ENCODE peak calls at places on chromosomes 2 and 18, in four cellular contexts. Z is sigmoid colon, E is Panc1, D is GM23338. J is an unnamed sample.

GRCh38 chr2:120774557-120775160 is 39.0 kb downstream of the GLI2 start:
- DNase-seq in Z (no peak), E (no peak), D (no peak), J (no peak)

GRCh38 chr2:3605013-3605961 is 10.4 kb downstream of the COLEC11 start:
- DNase-seq in Z (peak), E (no peak), D (peak), J (no peak)

GRCh38 chr2:17133052-17133671 is 385.1 kb downstream of the RAD51AP2 start:
- DNase-seq in Z (no peak), E (no peak), D (no peak), J (no peak)

GRCh38 chr2:158659483-158659882 is 135.6 kb upstream of the DAPL1 start:
- DNase-seq in Z (no peak), E (no peak), D (no peak), J (no peak)

GRCh38 chr2:136305517-136306192 is 187.7 kb upstream of the CXCR4 start:
- DNase-seq in Z (no peak), E (peak), D (no peak), J (no peak)

GRCh38 chr18:3046216-3046808 is 33.4 kb upstream of the LPIN2 start:
- DNase-seq in Z (no peak), E (no peak), D (no peak), J (no peak)

GRCh38 chr18:34212511-34212910 is 12.2 kb downstream of the NOL4 start:
- DNase-seq in Z (no peak), E (no peak), D (no peak), J (no peak)

GRCh38 chr18:37383036-37383788 is 182.4 kb downstream of the CELF4 start:
- DNase-seq in Z (no peak), E (no peak), D (peak), J (no peak)

GRCh38 chr2:234368861-234369261 is 128.0 kb downstream of the ARL4C start:
- DNase-seq in Z (peak), E (peak), D (no peak), J (no peak)

GRCh38 chr2:24724111-24724775 is 68.9 kb downstream of the PTRHD1 start:
- DNase-seq in Z (no peak), E (no peak), D (no peak), J (no peak)

GRCh38 chr2:24722141-24722790 is 70.9 kb downstream of the PTRHD1 start:
- DNase-seq in Z (no peak), E (no peak), D (no peak), J (no peak)

GRCh38 chr2:24723668-24724067 is 69.5 kb downstream of the PTRHD1 start:
- DNase-seq in Z (no peak), E (no peak), D (no peak), J (no peak)

GRCh38 chr2:24720310-24720709 is 72.9 kb downstream of the PTRHD1 start:
- DNase-seq in Z (no peak), E (no peak), D (no peak), J (no peak)

GRCh38 chr2:24721470-24721869 is 71.7 kb downstream of the PTRHD1 start:
- DNase-seq in Z (peak), E (no peak), D (no peak), J (peak)
- TF ChIP-seq POLR2AphosphoS5 in Z (no peak), E (no peak), D (no peak), J (no peak)

GRCh38 chr18:9878783-9879242 is 7.0 kb upstream of the TXNDC2 start:
- DNase-seq in Z (no peak), E (no peak), D (no peak), J (no peak)

GRCh38 chr18:9876523-9876866 is 9.3 kb upstream of the TXNDC2 start:
- DNase-seq in Z (no peak), E (no peak), D (no peak), J (no peak)

GRCh38 chr18:9877655-9878014 is 8.1 kb upstream of the TXNDC2 start:
- DNase-seq in Z (no peak), E (no peak), D (no peak), J (no peak)

GRCh38 chr18:9878095-9878494 is 7.7 kb upstream of the TXNDC2 start:
- DNase-seq in Z (no peak), E (no peak), D (no peak), J (no peak)

GRCh38 chr18:9876867-9877654 is 8.7 kb upstream of the TXNDC2 start:
- DNase-seq in Z (no peak), E (no peak), D (peak), J (peak)
- TF ChIP-seq POLR2AphosphoS5 in Z (peak), E (no peak), D (no peak), J (peak)

DNA sequence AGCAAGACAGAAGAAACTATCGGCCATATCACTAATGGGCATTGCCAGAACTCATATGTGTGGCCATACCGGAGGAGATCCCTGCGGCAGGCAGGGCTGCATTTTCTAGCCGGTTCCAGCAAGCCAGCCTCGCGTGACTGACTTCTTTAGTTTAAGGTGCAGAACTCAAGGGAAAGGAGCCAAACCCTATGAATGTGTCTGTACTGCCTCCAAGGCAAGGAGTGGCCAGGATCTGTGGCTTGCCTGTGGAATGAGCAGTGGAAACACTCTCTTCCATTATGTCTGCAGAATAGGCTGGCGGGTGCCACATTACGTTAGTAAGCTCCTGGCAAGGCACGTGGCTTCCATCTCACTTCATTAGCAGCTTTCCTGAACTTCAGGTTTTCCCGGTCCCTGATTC is 137.6 kb downstream of the ATL2 start:
- DNase-seq in Z (peak), E (no peak), D (no peak), J (no peak)
- TF ChIP-seq POLR2AphosphoS5 in Z (peak), E (no peak), D (no peak), J (no peak)

GRCh38 chr2:20623741-20624155 is 27.1 kb downstream of the HS1BP3 start:
- DNase-seq in Z (peak), E (no peak), D (no peak), J (no peak)
- TF ChIP-seq POLR2AphosphoS5 in Z (no peak), E (no peak), D (no peak), J (no peak)

GRCh38 chr2:201403904-201404303 is 46.8 kb upstream of the FLACC1 start:
- DNase-seq in Z (no peak), E (no peak), D (no peak), J (peak)
- TF ChIP-seq POLR2AphosphoS5 in Z (no peak), E (no peak), D (no peak), J (no peak)

GRCh38 chr18:8469793-8470192 is 139.4 kb upstream of the RAB12 start:
- DNase-seq in Z (no peak), E (no peak), D (no peak), J (no peak)
- TF ChIP-seq POLR2AphosphoS5 in Z (no peak), E (no peak), D (no peak), J (no peak)

GRCh38 chr2:21070322-21071257 is 26.7 kb upstream of the APOB start:
- DNase-seq in Z (no peak), E (no peak), D (no peak), J (peak)
- TF ChIP-seq POLR2AphosphoS5 in Z (no peak), E (no peak), D (no peak), J (peak)

GRCh38 chr2:46305177-46305576 is 8.0 kb downstream of the EPAS1 start:
- DNase-seq in Z (no peak), E (no peak), D (no peak), J (no peak)

GRCh38 chr2:46304635-46305034 is 7.4 kb downstream of the EPAS1 start:
- DNase-seq in Z (no peak), E (no peak), D (no peak), J (no peak)

GRCh38 chr2:46306988-46307655 is 9.9 kb downstream of the EPAS1 start:
- DNase-seq in Z (no peak), E (no peak), D (no peak), J (no peak)

GRCh38 chr2:46305767-46306166 is 8.6 kb downstream of the EPAS1 start:
- DNase-seq in Z (no peak), E (no peak), D (no peak), J (no peak)

DNA sequence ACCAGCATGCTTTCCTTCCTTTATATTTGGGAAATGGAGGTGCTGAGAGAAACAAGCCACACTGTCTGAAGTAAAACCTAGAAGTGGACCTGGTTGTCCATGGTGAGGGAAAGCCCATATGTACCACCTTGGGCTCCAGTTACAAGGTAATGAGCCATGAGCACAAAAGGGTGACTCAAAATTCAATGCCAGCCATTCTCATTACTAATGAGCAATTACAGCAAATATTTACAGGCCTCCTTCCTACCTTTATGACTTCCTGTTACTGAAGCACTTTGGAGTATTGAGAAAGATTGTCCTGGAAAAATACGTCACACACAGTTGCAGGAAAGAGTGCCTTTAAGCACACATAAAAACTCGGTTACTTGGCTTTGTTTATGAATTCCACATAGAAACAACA is 9.1 kb downstream of the EPAS1 start:
- DNase-seq in Z (no peak), E (peak), D (no peak), J (peak)
- TF ChIP-seq POLR2AphosphoS5 in Z (peak), E (no peak), D (no peak), J (no peak)

DNA sequence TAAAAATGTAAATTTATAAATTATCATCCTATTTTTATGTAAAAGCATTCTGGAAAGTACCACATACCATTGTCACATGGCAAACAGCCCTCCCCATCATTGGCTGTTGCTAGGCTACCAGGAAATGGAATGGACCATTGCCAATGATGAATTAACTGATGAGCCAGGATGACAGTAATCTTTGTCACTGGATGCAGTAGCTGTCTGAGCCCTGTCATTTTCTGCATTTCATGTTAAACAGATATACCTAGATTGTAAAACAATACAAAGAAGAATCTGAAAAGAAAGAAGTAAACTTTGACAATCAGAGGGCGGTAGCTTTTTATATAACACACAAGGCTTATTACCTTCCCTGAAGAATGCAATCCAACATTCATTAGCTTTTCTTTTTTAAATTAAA is 641.4 kb downstream of the BCL11A start:
- DNase-seq in Z (no peak), E (no peak), D (peak), J (no peak)
- TF ChIP-seq POLR2AphosphoS5 in Z (no peak), E (no peak), D (no peak), J (no peak)

GRCh38 chr2:113118263-113118657 is 9.1 kb upstream of the IL1RN start:
- DNase-seq in Z (no peak), E (no peak), D (no peak), J (no peak)

GRCh38 chr2:113116100-113116958 is 11.1 kb upstream of the IL1RN start:
- DNase-seq in Z (no peak), E (no peak), D (no peak), J (no peak)

GRCh38 chr2:113120861-113121260 is 6.5 kb upstream of the IL1RN start:
- DNase-seq in Z (no peak), E (no peak), D (no peak), J (no peak)

GRCh38 chr2:113114996-113115395 is 12.4 kb upstream of the IL1RN start:
- DNase-seq in Z (no peak), E (no peak), D (no peak), J (no peak)

GRCh38 chr2:113117594-113118262 is 9.7 kb upstream of the IL1RN start:
- DNase-seq in Z (no peak), E (no peak), D (no peak), J (no peak)
- TF ChIP-seq POLR2AphosphoS5 in Z (no peak), E (no peak), D (no peak), J (no peak)

J was measured in endothelial cell of umbilical vein.